ENCODE peak calls at places on chromosomes 5 and 9, in four cellular contexts. E is NCI-H1417; C is stimulated activated CD8-positive, alpha-beta memory T cell treated with anti-CD3 and anti-CD28 coated beads, Interleukin-7, amount 100 ng/mL, for 1 hour; Y is WTC11. W is an unnamed sample.
A peak's percentile ranks its signal among the peaks of the same experiment; 100 is the strongest.

GRCh38 chr9:82331091-82331490 is 342.5 kb downstream of the SPATA31D1 start:
- DNase-seq in E (no peak), C (no peak), Y (no peak), W (no peak)

GRCh38 chr5:131223751-131224386 is 40.0 kb upstream of the CDC42SE2 start:
- DNase-seq in E (no peak), C (no peak), Y (no peak), W (no peak)

GRCh38 chr9:84511651-84512050 is 157.9 kb upstream of the NTRK2 start:
- DNase-seq in E (no peak), C (no peak), Y (no peak), W (no peak)

GRCh38 chr9:128735373-128735772 is 11.4 kb upstream of the ZDHHC12 start:
- DNase-seq in E (peak; percentile 17), C (no peak), Y (no peak), W (no peak)

GRCh38 chr5:141779642-141780041 is 97.6 kb upstream of the ARAP3 start:
- DNase-seq in E (no peak), C (no peak), Y (no peak), W (no peak)

GRCh38 chr9:131470581-131470991 is 32.1 kb upstream of the POMT1 start:
- DNase-seq in E (no peak), C (no peak), Y (no peak), W (no peak)

GRCh38 chr5:132013711-132014110 is 2.3 kb upstream of the ACSL6 start:
- DNase-seq in E (no peak), C (no peak), Y (no peak), W (no peak)

GRCh38 chr5:56951131-56951945 is 585 bp downstream of the MIER3 start:
- DNase-seq in E (peak; percentile 72), C (no peak), Y (peak; percentile 52), W (no peak)

GRCh38 chr9:68631811-68632210 is 73.2 kb upstream of the PIP5K1B start:
- DNase-seq in E (no peak), C (no peak), Y (no peak), W (no peak)

GRCh38 chr5:60333103-60333502 is 366.9 kb downstream of the DEPDC1B start:
- DNase-seq in E (no peak), C (no peak), Y (no peak), W (no peak)

GRCh38 chr5:160271396-160271795 is 41.0 kb downstream of the CCNJL start:
- DNase-seq in E (peak; percentile 1), C (no peak), Y (no peak), W (no peak)

GRCh38 chr9:76255781-76256455 is 138.3 kb downstream of the RFK start:
- DNase-seq in E (no peak), C (no peak), Y (no peak), W (no peak)

GRCh38 chr5:10704949-10705621 is 55.9 kb downstream of the DAP start:
- DNase-seq in E (no peak), C (no peak), Y (no peak), W (no peak)

GRCh38 chr5:23730023-23730422 is 222.6 kb downstream of the PRDM9 start:
- DNase-seq in E (no peak), C (no peak), Y (no peak), W (no peak)

GRCh38 chr9:127148014-127148413 is 25.6 kb upstream of the ANGPTL2 start:
- DNase-seq in E (no peak), C (no peak), Y (no peak), W (no peak)

GRCh38 chr9:4508907-4509589 is 18.8 kb downstream of the SLC1A1 start:
- DNase-seq in E (no peak), C (no peak), Y (no peak), W (no peak)

GRCh38 chr5:71528206-71528605 is 58.9 kb upstream of the MCCC2 start:
- DNase-seq in E (no peak), C (no peak), Y (no peak), W (no peak)

GRCh38 chr5:176670449-176670848 is 23.2 kb downstream of the TSPAN17 start:
- DNase-seq in E (no peak), C (no peak), Y (no peak), W (no peak)

GRCh38 chr5:169735913-169736312 is 98.8 kb downstream of the DOCK2 start:
- DNase-seq in E (no peak), C (no peak), Y (no peak), W (no peak)

GRCh38 chr9:107213561-107214028 is 69.5 kb upstream of the RAD23B start:
- DNase-seq in E (peak; percentile 7), C (peak; percentile 1), Y (no peak), W (no peak)

GRCh38 chr5:40909723-40910122 is 426 bp downstream of the C7 start:
- DNase-seq in E (no peak), C (no peak), Y (no peak), W (no peak)

GRCh38 chr9:132795511-132796303 is 82.4 kb downstream of the AK8 start:
- DNase-seq in E (no peak), C (no peak), Y (no peak), W (no peak)

GRCh38 chr5:2542821-2543220 is 208.7 kb downstream of the IRX2 start:
- DNase-seq in E (no peak), C (no peak), Y (no peak), W (no peak)

GRCh38 chr9:93099551-93100264 is 3.7 kb downstream of the CARD19 start:
- DNase-seq in E (no peak), C (no peak), Y (no peak), W (no peak)

GRCh38 chr5:40736103-40736875 is 19.5 kb downstream of the TTC33 start:
- DNase-seq in E (peak; percentile 22), C (no peak), Y (no peak), W (no peak)

GRCh38 chr9:72552356-72552755 is 30.9 kb downstream of the TMC1 start:
- DNase-seq in E (no peak), C (no peak), Y (no peak), W (no peak)

GRCh38 chr5:83474170-83474796 is 2.7 kb downstream of the VCAN start:
- DNase-seq in E (peak; percentile 88), C (no peak), Y (peak; percentile 89), W (no peak)

GRCh38 chr9:74036549-74037231 is 460.4 kb upstream of the RORB start:
- DNase-seq in E (no peak), C (no peak), Y (no peak), W (no peak)

GRCh38 chr5:12683249-12683648 is 779.0 kb upstream of the CTNND2 start:
- DNase-seq in E (no peak), C (no peak), Y (peak; percentile 33), W (no peak)

GRCh38 chr5:20305463-20305862 is 317.5 kb upstream of the CDH18 start:
- DNase-seq in E (no peak), C (no peak), Y (no peak), W (no peak)

GRCh38 chr5:153153086-153153485 is 337.4 kb upstream of the GRIA1 start:
- DNase-seq in E (no peak), C (no peak), Y (no peak), W (no peak)

GRCh38 chr5:95609711-95610110 is 10.2 kb upstream of the GPR150 start:
- DNase-seq in E (no peak), C (no peak), Y (no peak), W (no peak)

GRCh38 chr9:137245450-137246421 is 4.6 kb downstream of the TUBB4B start:
- DNase-seq in E (peak; percentile 72), C (no peak), Y (no peak), W (no peak)

GRCh38 chr5:1745190-1745805 is 54.3 kb downstream of the MRPL36 start:
- DNase-seq in E (no peak), C (no peak), Y (peak; percentile 10), W (no peak)

GRCh38 chr5:132114150-132115121 is 40.8 kb downstream of the CSF2 start:
- DNase-seq in E (no peak), C (no peak), Y (no peak), W (no peak)

GRCh38 chr5:126676195-126676624 is 75.5 kb downstream of the PHAX start:
- DNase-seq in E (peak; percentile 21), C (peak; percentile 12), Y (peak; percentile 60), W (no peak)

GRCh38 chr5:169786219-169786618 is 149.1 kb downstream of the DOCK2 start:
- DNase-seq in E (no peak), C (no peak), Y (no peak), W (no peak)

GRCh38 chr9:97387936-97388684 is 23.8 kb upstream of the TDRD7 start:
- DNase-seq in E (no peak), C (no peak), Y (no peak), W (no peak)